ENCODE peak calls at places on chromosomes 5 and 9, in nine cellular contexts. M, S, Z, F, Y, W, O, B and N are unnamed samples.

GRCh38 chr9:125749287-125749935 is 2.2 kb downstream of the PBX3 start:
- DNase-seq in M (no peak), S (no peak), Z (no peak), F (no peak), Y (no peak), W (no peak), O (no peak), B (no peak), N (no peak)

GRCh38 chr5:135033866-135034185 is 202 bp downstream of the PITX1 start:
- DNase-seq in M (no peak), S (no peak), Z (no peak), F (no peak), Y (no peak), W (no peak), O (no peak), B (no peak), N (no peak)

GRCh38 chr9:18451409-18451808 is 22.5 kb upstream of the ADAMTSL1 start:
- DNase-seq in M (no peak), S (no peak), Z (no peak), F (no peak), Y (no peak), W (no peak), O (no peak), B (no peak), N (no peak)

GRCh38 chr5:163964650-163965049 is 459.2 kb downstream of the MAT2B start:
- DNase-seq in M (no peak), S (no peak), Z (no peak), F (no peak), Y (no peak), W (no peak), O (no peak), B (no peak), N (no peak)

GRCh38 chr5:115459844-115460243 is 84.7 kb downstream of the FEM1C start:
- DNase-seq in M (no peak), S (no peak), Z (no peak), F (no peak), Y (no peak), W (no peak), O (peak; percentile 63), B (no peak), N (no peak)

GRCh38 chr9:88697764-88698436 is 162.9 kb downstream of the NXNL2 start:
- DNase-seq in M (no peak), S (no peak), Z (no peak), F (no peak), Y (no peak), W (no peak), O (no peak), B (no peak), N (no peak)

GRCh38 chr5:9582406-9582805 is 36.5 kb upstream of the SEMA5A start:
- DNase-seq in M (no peak), S (no peak), Z (no peak), F (no peak), Y (no peak), W (no peak), O (no peak), B (no peak), N (no peak)

GRCh38 chr5:82562696-82563240 is 284.6 kb upstream of the RPS23 start:
- DNase-seq in M (no peak), S (no peak), Z (no peak), F (no peak), Y (no peak), W (no peak), O (no peak), B (no peak), N (no peak)

GRCh38 chr5:1185652-1186350 is 15.6 kb upstream of the SLC6A19 start:
- DNase-seq in M (no peak), S (no peak), Z (no peak), F (no peak), Y (peak; percentile 65), W (peak; percentile 60), O (no peak), B (no peak), N (peak; percentile 23)